ENCODE peak calls at places on chromosomes 12 and 14, in seven cellular contexts. F, R, T, C, G, J and D are unnamed samples.
A peak's percentile ranks its signal among the peaks of the same experiment; 100 is the strongest.

GRCh38 chr14:55131782-55132181 is 2.7 kb downstream of the LGALS3 start:
- DNase-seq in J (peak; percentile 22), G (no peak), F (no peak), T (no peak), R (peak; percentile 74), C (no peak), D (no peak)

GRCh38 chr14:60925286-60925685 is 55.6 kb downstream of the TRMT5 start:
- DNase-seq in F (no peak), C (no peak), J (peak; percentile 7), G (no peak), T (no peak), R (no peak), D (no peak)

GRCh38 chr12:30692470-30692869 is 3.2 kb downstream of the IPO8 start:
- DNase-seq in J (peak; percentile 18), G (no peak), R (peak; percentile 66), T (no peak), F (no peak), C (no peak), D (no peak)

GRCh38 chr12:132084681-132085635 is 59.2 kb downstream of the DDX51 start:
- DNase-seq in T (no peak), J (peak; percentile 33), C (peak; percentile 85), R (peak; percentile 72), G (peak; percentile 19), F (peak; percentile 73), D (no peak)

GRCh38 chr12:66035289-66035961 is 95.1 kb downstream of the LLPH start:
- DNase-seq in C (no peak), F (no peak), J (peak; percentile 61), T (no peak), G (peak; percentile 37), R (peak; percentile 72), D (peak; percentile 53)

GRCh38 chr12:57099766-57100165 is 10.9 kb downstream of the NAB2 start:
- DNase-seq in C (no peak), F (no peak), T (no peak), J (no peak), G (no peak), R (no peak), D (no peak)

GRCh38 chr12:54053625-54054441 is at the start of gene HOXC4:
- DNase-seq in R (peak; percentile 78), F (no peak), C (no peak), G (no peak), J (peak; percentile 1), T (no peak), D (no peak)

GRCh38 chr14:76056128-76056527 is 70.6 kb downstream of the IFT43 start:
- DNase-seq in G (no peak), F (no peak), J (peak; percentile 4), T (no peak), C (no peak), R (peak; percentile 21), D (no peak)

GRCh38 chr12:4159851-4160250 is 113.7 kb upstream of the CCND2 start:
- DNase-seq in F (no peak), T (no peak), C (no peak), G (no peak), R (no peak), J (no peak), D (no peak)

GRCh38 chr12:121784460-121784859 is 9.0 kb downstream of the RHOF start:
- DNase-seq in J (peak; percentile 93), F (no peak), G (no peak), T (no peak), R (peak; percentile 96), C (no peak), D (peak; percentile 56)

GRCh38 chr14:49769171-49769570 is 1.2 kb downstream of the KLHDC2 start:
- DNase-seq in C (no peak), R (peak; percentile 62), F (no peak), T (no peak), G (no peak), J (peak; percentile 52), D (no peak)

DNA sequence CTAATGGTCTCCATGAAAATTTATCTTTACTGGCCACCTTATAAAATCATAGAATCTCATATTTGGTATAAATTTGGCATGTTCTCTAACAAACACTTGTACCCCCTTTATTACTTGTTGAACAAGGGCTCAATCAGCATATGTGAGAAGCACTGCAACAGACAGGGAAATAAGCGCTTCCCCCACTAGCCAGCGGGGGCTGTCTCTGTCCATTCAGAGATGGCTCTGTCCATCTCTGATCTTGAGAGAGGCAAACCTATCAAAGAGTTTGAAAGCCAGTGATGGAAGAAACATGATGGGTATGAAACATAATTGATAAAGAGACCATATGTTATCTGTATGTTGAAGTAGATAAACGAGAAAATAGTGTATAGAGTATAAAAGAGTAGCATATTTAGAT is 326.8 kb downstream of the PDZRN4 start:
- DNase-seq in T (no peak), G (no peak), J (no peak), R (no peak), F (no peak), C (no peak), D (no peak)
- TF ChIP-seq CTCF in T (peak; percentile 49), G (no peak), J (no peak), R (peak; percentile 22), F (no peak), C (no peak), D (peak; percentile 50)

GRCh38 chr12:88951177-88951576 is 370.9 kb upstream of the KITLG start:
- DNase-seq in G (no peak), J (no peak), F (no peak), R (no peak), T (no peak), C (no peak), D (no peak)

GRCh38 chr12:88945041-88945732 is 364.9 kb upstream of the KITLG start:
- DNase-seq in C (no peak), R (no peak), J (peak; percentile 10), T (no peak), F (no peak), G (no peak), D (no peak)

GRCh38 chr12:88947486-88948043 is 367.3 kb upstream of the KITLG start:
- DNase-seq in C (no peak), F (no peak), J (no peak), R (no peak), T (no peak), G (no peak), D (no peak)

GRCh38 chr12:88944403-88944802 is 364.1 kb upstream of the KITLG start:
- DNase-seq in R (peak; percentile 67), J (peak; percentile 60), F (no peak), G (no peak), T (no peak), C (no peak), D (no peak)

DNA sequence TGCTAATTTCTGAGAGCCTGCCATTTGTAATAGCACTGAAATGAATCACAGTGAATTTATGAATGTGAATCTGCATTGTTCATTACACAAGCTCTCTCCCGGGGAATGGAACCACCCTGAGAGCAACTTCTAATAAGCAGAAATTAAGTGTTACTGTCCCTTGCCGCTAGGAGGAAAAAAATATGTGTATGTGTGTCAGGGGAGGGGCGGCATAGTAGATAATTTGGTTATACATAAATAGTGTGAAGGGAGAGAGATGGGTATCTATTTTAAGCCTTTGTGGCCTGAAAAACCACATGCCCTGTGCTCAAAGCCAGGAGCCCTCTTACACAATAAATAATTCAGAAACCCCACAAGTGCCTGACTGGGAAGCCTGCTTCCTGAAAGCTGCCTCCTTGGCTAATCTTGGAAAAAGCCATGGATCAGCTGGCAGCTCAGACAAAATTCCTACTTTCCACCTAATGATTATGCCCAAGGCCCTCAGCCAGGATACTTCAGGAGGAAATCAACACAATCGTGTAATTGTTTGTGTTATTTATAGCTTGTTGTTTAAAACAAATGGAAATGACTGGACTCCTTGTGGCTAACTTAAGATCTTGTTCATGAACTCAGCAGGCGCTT is 366.2 kb upstream of the KITLG start:
- DNase-seq in F (peak; percentile 48), C (no peak), J (peak; percentile 78), T (no peak), R (peak; percentile 84), G (peak; percentile 22), D (no peak)
- H3K4me3 ChIP-seq in F (no peak overlapping the region), C (no peak overlapping the region), J (no peak overlapping the region), T (no peak overlapping the region), R (no peak overlapping the region), G (no peak overlapping the region), D (no peak overlapping the region)

DNA sequence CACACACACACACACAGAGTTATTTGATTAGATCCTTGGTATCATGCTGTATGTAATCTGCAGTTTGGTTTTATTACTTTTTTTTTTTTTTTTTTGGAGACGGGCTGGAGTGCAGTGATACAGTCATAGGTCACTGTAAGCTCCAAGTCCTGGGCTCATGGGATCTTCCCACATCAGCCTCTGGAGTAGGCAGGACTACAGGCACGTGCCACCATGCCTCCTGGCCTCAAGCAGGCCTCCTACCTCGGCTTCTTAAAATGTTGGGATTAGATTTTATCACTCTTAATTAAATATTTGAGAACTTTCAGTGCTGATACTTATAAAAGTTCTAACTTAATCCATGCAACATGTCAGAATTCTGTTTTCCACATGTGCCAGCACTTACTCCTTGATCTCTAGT is 31.3 kb upstream of the PSEN1 start:
- DNase-seq in F (no peak), G (no peak), R (peak; percentile 21), T (no peak), J (no peak), C (no peak), D (no peak)
- TF ChIP-seq CTCF in F (no peak), G (no peak), R (no peak), T (no peak), J (no peak), C (no peak), D (no peak)

DNA sequence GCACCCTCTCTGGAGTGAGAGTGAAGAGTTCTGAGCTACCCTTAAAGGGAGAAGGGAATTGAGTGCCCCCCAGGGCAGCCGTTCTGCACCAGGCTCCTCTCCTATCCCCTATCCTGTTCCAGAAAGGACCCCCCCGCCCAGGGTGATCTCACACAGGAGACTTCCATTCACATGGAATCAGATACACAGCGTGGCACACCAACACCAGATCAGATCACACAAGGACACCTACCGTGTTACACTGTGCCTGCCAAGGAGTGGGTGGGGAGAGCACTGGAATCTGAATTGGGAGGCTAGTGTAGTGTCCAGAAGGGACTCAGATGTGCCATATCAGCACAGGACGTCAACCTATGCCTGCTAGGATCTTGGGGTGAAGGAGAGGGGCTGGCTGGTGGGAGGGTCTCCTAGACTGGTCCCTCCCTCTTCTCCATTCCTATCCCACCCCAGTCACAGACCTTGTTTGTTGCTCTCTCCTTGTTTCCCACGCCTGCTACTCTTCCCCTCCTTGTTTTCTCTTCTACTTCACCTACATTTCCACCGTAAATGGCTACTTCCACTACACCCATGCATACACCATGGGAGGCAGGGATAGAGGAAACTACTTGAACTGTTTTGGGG is 2.3 kb downstream of the PTMS start:
- DNase-seq in R (no peak), J (peak; percentile 33), F (no peak), T (no peak), C (no peak), G (no peak), D (no peak)
- H3K4me3 ChIP-seq in R (peak overlapping the region; percentile 92), J (peak overlapping the region; percentile 67), F (peak overlapping the region; percentile 88), T (peak overlapping the region; percentile 85), C (peak overlapping the region; percentile 78), G (no peak overlapping the region), D (peak overlapping the region; percentile 93)

GRCh38 chr12:25714219-25714984 is 161.3 kb upstream of the LMNTD1 start:
- DNase-seq in R (peak; percentile 65), J (no peak), T (no peak), G (no peak), F (no peak), C (no peak), D (no peak)

GRCh38 chr12:25713264-25713663 is 160.2 kb upstream of the LMNTD1 start:
- DNase-seq in R (no peak), G (no peak), F (no peak), C (no peak), T (no peak), J (no peak), D (no peak)

GRCh38 chr12:25716842-25717241 is 163.8 kb upstream of the LMNTD1 start:
- DNase-seq in R (peak; percentile 73), G (no peak), F (no peak), C (no peak), J (no peak), T (no peak), D (peak; percentile 70)

GRCh38 chr12:25717552-25717951 is 164.5 kb upstream of the LMNTD1 start:
- DNase-seq in T (no peak), G (no peak), J (no peak), F (no peak), C (no peak), R (no peak), D (no peak)

GRCh38 chr12:25715147-25715546 is 162.1 kb upstream of the LMNTD1 start:
- DNase-seq in R (peak; percentile 88), G (no peak), C (no peak), T (no peak), F (no peak), J (peak; percentile 59), D (no peak)
- TF ChIP-seq CTCF in R (no peak), G (no peak), C (no peak), T (no peak), F (no peak), J (no peak), D (no peak)